ENCODE peak calls at places on chromosomes 16 and 17, in nine cellular contexts. One of them, this sample, is unnamed.

GRCh38 chr16:78756189-78756661 is 656.8 kb downstream of the WWOX start:
- DNase-seq in AG10803: no peak
- DNase-seq in T-helper 22 cell: no peak
- DNase-seq in heart right ventricle: no peak
- DNase-seq in neural progenitor cell: no peak
- DNase-seq in colonic mucosa: no peak
- DNase-seq in Right ventricle myocardium superior: no peak
- DNase-seq in stimulated activated CD8-positive, alpha-beta memory T cell treated with anti-CD3 and anti-CD28 coated beads, Interleukin-12 subunit alpha, Interleukin-12 subunit beta, amount 100 ng/mL, for 4 hours: no peak
- DNase-seq in C1 segment of cervical spinal cord: no peak
- DNase-seq in this sample: no peak

GRCh38 chr16:87366288-87366687 is 17.3 kb downstream of the FBXO31 start:
- DNase-seq in neural progenitor cell: no peak
- DNase-seq in colonic mucosa: peak
- DNase-seq in stimulated activated CD8-positive, alpha-beta memory T cell treated with anti-CD3 and anti-CD28 coated beads, Interleukin-12 subunit alpha, Interleukin-12 subunit beta, amount 100 ng/mL, for 4 hours: no peak
- DNase-seq in heart right ventricle: no peak
- DNase-seq in C1 segment of cervical spinal cord: no peak
- DNase-seq in T-helper 22 cell: no peak
- DNase-seq in Right ventricle myocardium superior: peak
- DNase-seq in AG10803: no peak
- DNase-seq in this sample: no peak

GRCh38 chr16:58466396-58466795 is 33.5 kb upstream of the NDRG4 start:
- DNase-seq in stimulated activated CD8-positive, alpha-beta memory T cell treated with anti-CD3 and anti-CD28 coated beads, Interleukin-12 subunit alpha, Interleukin-12 subunit beta, amount 100 ng/mL, for 4 hours: no peak
- DNase-seq in Right ventricle myocardium superior: no peak
- DNase-seq in colonic mucosa: no peak
- DNase-seq in C1 segment of cervical spinal cord: no peak
- DNase-seq in T-helper 22 cell: no peak
- DNase-seq in AG10803: no peak
- DNase-seq in neural progenitor cell: no peak
- DNase-seq in heart right ventricle: no peak
- DNase-seq in this sample: no peak

GRCh38 chr17:60077226-60077625 is 1.5 kb downstream of the HEATR6 start:
- DNase-seq in C1 segment of cervical spinal cord: no peak
- DNase-seq in colonic mucosa: no peak
- DNase-seq in stimulated activated CD8-positive, alpha-beta memory T cell treated with anti-CD3 and anti-CD28 coated beads, Interleukin-12 subunit alpha, Interleukin-12 subunit beta, amount 100 ng/mL, for 4 hours: no peak
- DNase-seq in neural progenitor cell: peak
- DNase-seq in heart right ventricle: no peak
- DNase-seq in T-helper 22 cell: no peak
- DNase-seq in Right ventricle myocardium superior: no peak
- DNase-seq in AG10803: no peak
- DNase-seq in this sample: no peak

GRCh38 chr16:89473791-89474414 is 16.5 kb downstream of the ANKRD11 start:
- DNase-seq in Right ventricle myocardium superior: no peak
- DNase-seq in AG10803: peak
- DNase-seq in stimulated activated CD8-positive, alpha-beta memory T cell treated with anti-CD3 and anti-CD28 coated beads, Interleukin-12 subunit alpha, Interleukin-12 subunit beta, amount 100 ng/mL, for 4 hours: no peak
- DNase-seq in heart right ventricle: no peak
- DNase-seq in C1 segment of cervical spinal cord: no peak
- DNase-seq in neural progenitor cell: no peak
- DNase-seq in colonic mucosa: no peak
- DNase-seq in T-helper 22 cell: no peak
- DNase-seq in this sample: no peak

GRCh38 chr17:38613981-38614779 is 8.4 kb upstream of the SRCIN1 start:
- DNase-seq in neural progenitor cell: no peak
- DNase-seq in C1 segment of cervical spinal cord: no peak
- DNase-seq in heart right ventricle: no peak
- DNase-seq in AG10803: no peak
- DNase-seq in Right ventricle myocardium superior: no peak
- DNase-seq in colonic mucosa: peak
- DNase-seq in T-helper 22 cell: no peak
- DNase-seq in stimulated activated CD8-positive, alpha-beta memory T cell treated with anti-CD3 and anti-CD28 coated beads, Interleukin-12 subunit alpha, Interleukin-12 subunit beta, amount 100 ng/mL, for 4 hours: no peak
- DNase-seq in this sample: no peak

GRCh38 chr17:50060951-50061712 is 5.2 kb downstream of the ITGA3 start:
- DNase-seq in colonic mucosa: peak
- DNase-seq in C1 segment of cervical spinal cord: no peak
- DNase-seq in neural progenitor cell: no peak
- DNase-seq in heart right ventricle: peak
- DNase-seq in stimulated activated CD8-positive, alpha-beta memory T cell treated with anti-CD3 and anti-CD28 coated beads, Interleukin-12 subunit alpha, Interleukin-12 subunit beta, amount 100 ng/mL, for 4 hours: no peak
- DNase-seq in T-helper 22 cell: no peak
- DNase-seq in AG10803: peak
- DNase-seq in Right ventricle myocardium superior: peak
- DNase-seq in this sample: peak

GRCh38 chr17:77163001-77163400 is 22.2 kb downstream of the SEC14L1 start:
- DNase-seq in Right ventricle myocardium superior: no peak
- DNase-seq in heart right ventricle: no peak
- DNase-seq in C1 segment of cervical spinal cord: no peak
- DNase-seq in neural progenitor cell: no peak
- DNase-seq in stimulated activated CD8-positive, alpha-beta memory T cell treated with anti-CD3 and anti-CD28 coated beads, Interleukin-12 subunit alpha, Interleukin-12 subunit beta, amount 100 ng/mL, for 4 hours: no peak
- DNase-seq in AG10803: no peak
- DNase-seq in colonic mucosa: peak
- DNase-seq in T-helper 22 cell: no peak
- DNase-seq in this sample: no peak

GRCh38 chr17:34098712-34099111 is 156.4 kb upstream of the CCL2 start:
- DNase-seq in stimulated activated CD8-positive, alpha-beta memory T cell treated with anti-CD3 and anti-CD28 coated beads, Interleukin-12 subunit alpha, Interleukin-12 subunit beta, amount 100 ng/mL, for 4 hours: no peak
- DNase-seq in AG10803: no peak
- DNase-seq in neural progenitor cell: no peak
- DNase-seq in T-helper 22 cell: no peak
- DNase-seq in C1 segment of cervical spinal cord: no peak
- DNase-seq in heart right ventricle: no peak
- DNase-seq in Right ventricle myocardium superior: no peak
- DNase-seq in colonic mucosa: no peak
- DNase-seq in this sample: no peak

GRCh38 chr17:79626156-79626890 is 15.5 kb upstream of the RBFOX3 start:
- DNase-seq in Right ventricle myocardium superior: no peak
- DNase-seq in T-helper 22 cell: no peak
- DNase-seq in neural progenitor cell: no peak
- DNase-seq in colonic mucosa: no peak
- DNase-seq in heart right ventricle: peak
- DNase-seq in AG10803: no peak
- DNase-seq in stimulated activated CD8-positive, alpha-beta memory T cell treated with anti-CD3 and anti-CD28 coated beads, Interleukin-12 subunit alpha, Interleukin-12 subunit beta, amount 100 ng/mL, for 4 hours: no peak
- DNase-seq in C1 segment of cervical spinal cord: no peak
- DNase-seq in this sample: no peak

This sample was measured in anterior cingulate cortex.